ENCODE peak calls at places on chromosomes 12 and 14, in five cellular contexts. B is stimulated activated CD4-positive, alpha-beta T cell treated with anti-CD3 and anti-CD28 coated beads, TNF-alpha, amount 100 ng/mL, for 4 hours; L is AML-193; G is RPMI8226; U is GM19239. J is an unnamed sample.

GRCh38 chr12:113231275-113232231 is 10.3 kb downstream of the TPCN1 start:
- DNase-seq in L (no peak), G (no peak), U (no peak), B (no peak), J (no peak)

GRCh38 chr14:86124328-86124727 is 594.4 kb downstream of the FLRT2 start:
- DNase-seq in L (no peak), G (peak), B (no peak), U (no peak), J (no peak)

GRCh38 chr12:43348221-43348620 is 203.8 kb downstream of the ADAMTS20 start:
- DNase-seq in B (no peak), U (no peak), G (no peak), L (no peak), J (no peak)

GRCh38 chr12:56120158-56120846 is 2.2 kb downstream of the ZC3H10 start:
- DNase-seq in U (no peak), B (no peak), L (no peak), G (no peak), J (no peak)

GRCh38 chr12:65952737-65953209 is 128.5 kb downstream of the HMGA2 start:
- DNase-seq in U (no peak), L (no peak), B (no peak), G (no peak), J (no peak)

GRCh38 chr14:92105073-92105844 is 1.1 kb downstream of the ATXN3 start:
- DNase-seq in G (no peak), U (no peak), L (peak), B (no peak), J (no peak)

GRCh38 chr12:42484996-42485395 is 104.5 kb downstream of the PRICKLE1 start:
- DNase-seq in U (no peak), B (no peak), G (no peak), L (no peak), J (no peak)

GRCh38 chr12:123457980-123458779 is at the start of gene SNRNP35:
- DNase-seq in G (peak), U (peak), B (peak), L (peak), J (peak)

GRCh38 chr14:23160924-23161522 is 22.4 kb downstream of the SLC7A8 start:
- DNase-seq in L (peak), B (no peak), U (no peak), G (peak), J (no peak)

GRCh38 chr14:44962573-44963528 is 861 bp downstream of the TOGARAM1 start:
- DNase-seq in B (peak), U (no peak), G (peak), L (no peak), J (no peak)

GRCh38 chr14:34113051-34113511 is 162.2 kb upstream of the EGLN3 start:
- DNase-seq in B (no peak), L (no peak), G (no peak), U (no peak), J (no peak)

GRCh38 chr12:91142184-91142583 is 30.9 kb upstream of the LUM start:
- DNase-seq in U (no peak), G (no peak), L (no peak), B (no peak), J (no peak)

GRCh38 chr12:14937014-14937413 is 1.3 kb downstream of the ERP27 start:
- DNase-seq in U (no peak), G (no peak), L (no peak), B (no peak), J (no peak)

GRCh38 chr12:57242691-57243454 is 8.1 kb downstream of the STAC3 start:
- DNase-seq in U (no peak), L (peak), G (peak), B (no peak), J (peak)

GRCh38 chr14:69600304-69600891 is 11.0 kb upstream of the SUSD6 start:
- DNase-seq in B (no peak), G (no peak), U (no peak), L (no peak), J (no peak)

GRCh38 chr12:48977290-48978281 is 536 bp upstream of the WNT1 start:
- DNase-seq in L (no peak), B (peak), U (no peak), G (peak), J (peak)